ENCODE peak calls at places on chromosomes 11 and 22, in nine cellular contexts. L, I, T, B, S, R, D, U and V are unnamed samples.

GRCh38 chr11:61384271-61385242 is 7.8 kb upstream of the TMEM216 start:
- DNase-seq in L (no peak), I (no peak), T (no peak), B (no peak), S (no peak), R (no peak), D (no peak), U (no peak), V (no peak)

GRCh38 chr11:133663586-133663985 is 131.3 kb upstream of the OPCML start:
- DNase-seq in L (no peak), I (no peak), T (no peak), B (no peak), S (no peak), R (no peak), D (no peak), U (no peak), V (no peak)

GRCh38 chr22:50399751-50400331 is 56.7 kb downstream of the PPP6R2 start:
- DNase-seq in L (no peak), I (no peak), T (no peak), B (no peak), S (no peak), R (no peak), D (no peak), U (no peak), V (no peak)

GRCh38 chr11:72773291-72773690 is 20.6 kb downstream of the STARD10 start:
- DNase-seq in L (no peak), I (no peak), T (no peak), B (peak; percentile 77), S (no peak), R (peak; percentile 78), D (peak; percentile 92), U (no peak), V (no peak)

GRCh38 chr11:64741393-64742086 is 2.4 kb downstream of the RASGRP2 start:
- DNase-seq in L (no peak), I (no peak), T (no peak), B (no peak), S (peak; percentile 50), R (no peak), D (no peak), U (no peak), V (no peak)

GRCh38 chr11:33734441-33735165 is 1.6 kb downstream of the CD59 start:
- DNase-seq in L (no peak), I (no peak), T (no peak), B (peak; percentile 42), S (no peak), R (no peak), D (peak; percentile 75), U (no peak), V (no peak)

GRCh38 chr11:111982019-111982464 is 43.2 kb upstream of the DLAT start:
- DNase-seq in L (peak; percentile 23), I (peak; percentile 10), T (peak; percentile 9), B (no peak), S (no peak), R (peak; percentile 55), D (peak; percentile 35), U (peak; percentile 83), V (peak; percentile 89)

GRCh38 chr11:45702511-45702910 is 37.1 kb upstream of the CHST1 start:
- DNase-seq in L (no peak), I (no peak), T (no peak), B (no peak), S (no peak), R (no peak), D (no peak), U (no peak), V (no peak)

GRCh38 chr11:44388828-44389645 is 79.1 kb upstream of the ALX4 start:
- DNase-seq in L (no peak), I (no peak), T (no peak), B (no peak), S (no peak), R (no peak), D (no peak), U (no peak), V (no peak)

GRCh38 chr11:119709638-119710346 is 19.2 kb downstream of the NECTIN1 start:
- DNase-seq in L (no peak), I (no peak), T (no peak), B (peak; percentile 26), S (peak; percentile 40), R (peak; percentile 17), D (peak; percentile 92), U (no peak), V (no peak)

GRCh38 chr11:45204761-45205160 is 58.3 kb downstream of the PRDM11 start:
- DNase-seq in L (no peak), I (no peak), T (no peak), B (no peak), S (no peak), R (no peak), D (no peak), U (no peak), V (no peak)

GRCh38 chr11:65651589-65652510 is 10.9 kb downstream of the RELA start:
- DNase-seq in L (no peak), I (no peak), T (no peak), B (no peak), S (peak; percentile 83), R (no peak), D (peak; percentile 39), U (peak; percentile 69), V (peak; percentile 51)

GRCh38 chr11:79332017-79332416 is 108.8 kb downstream of the TENM4 start:
- DNase-seq in L (no peak), I (no peak), T (no peak), B (no peak), S (no peak), R (no peak), D (peak; percentile 23), U (no peak), V (no peak)